ENCODE peak calls at places on chromosomes 5 and 9, in nine cellular contexts. V, L, R, S, N, D, C, A and Q are unnamed samples.

GRCh38 chr5:172769598-172770373 is 1.2 kb downstream of the DUSP1 start:
- DNase-seq in V (no peak), L (no peak), R (peak; percentile 59), S (peak; percentile 51), N (no peak), D (no peak), C (peak; percentile 40), A (peak; percentile 84), Q (peak; percentile 27)

GRCh38 chr9:137436761-137437600 is 4.2 kb downstream of the ENTPD8 start:
- DNase-seq in V (no peak), L (no peak), R (no peak), S (no peak), N (peak; percentile 82), D (no peak), C (no peak), A (no peak), Q (peak; percentile 7)

GRCh38 chr9:123361086-123361730 is 5.2 kb downstream of the CRB2 start:
- DNase-seq in V (no peak), L (no peak), R (no peak), S (no peak), N (peak; percentile 50), D (no peak), C (no peak), A (no peak), Q (no peak)

GRCh38 chr9:99118782-99119466 is 14.0 kb downstream of the TGFBR1 start:
- DNase-seq in V (no peak), L (no peak), R (no peak), S (no peak), N (no peak), D (no peak), C (no peak), A (no peak), Q (no peak)

GRCh38 chr9:137788561-137789294 is 88.9 kb upstream of the CACNA1B start:
- DNase-seq in V (no peak), L (no peak), R (no peak), S (no peak), N (no peak), D (peak; percentile 53), C (no peak), A (peak; percentile 50), Q (no peak)

GRCh38 chr5:174413520-174414314 is 310.7 kb upstream of the MSX2 start:
- DNase-seq in V (no peak), L (no peak), R (no peak), S (peak; percentile 84), N (no peak), D (no peak), C (peak; percentile 18), A (no peak), Q (no peak)

GRCh38 chr9:79390077-79390673 is 181.6 kb upstream of the TLE4 start:
- DNase-seq in V (no peak), L (no peak), R (no peak), S (peak; percentile 92), N (no peak), D (no peak), C (no peak), A (no peak), Q (no peak)

GRCh38 chr9:3912817-3913216 is 387.0 kb upstream of the RFX3 start:
- DNase-seq in V (no peak), L (peak; percentile 47), R (no peak), S (peak; percentile 23), N (no peak), D (no peak), C (no peak), A (no peak), Q (no peak)

GRCh38 chr5:74945561-74946165 is 79.5 kb upstream of the FAM169A start:
- DNase-seq in V (no peak), L (no peak), R (no peak), S (no peak), N (no peak), D (no peak), C (no peak), A (no peak), Q (no peak)

GRCh38 chr5:96427823-96428222 is 5.2 kb downstream of the PCSK1 start:
- DNase-seq in V (no peak), L (no peak), R (no peak), S (peak; percentile 15), N (no peak), D (no peak), C (no peak), A (no peak), Q (no peak)

GRCh38 chr9:17578911-17579793 is at the start of gene SH3GL2:
- DNase-seq in V (no peak), L (peak; percentile 59), R (peak; percentile 28), S (peak; percentile 4), N (peak; percentile 76), D (peak; percentile 94), C (no peak), A (no peak), Q (no peak)

GRCh38 chr5:133977161-133977787 is 8.8 kb upstream of the C5orf15 start:
- DNase-seq in V (no peak), L (no peak), R (no peak), S (peak; percentile 39), N (no peak), D (no peak), C (no peak), A (no peak), Q (no peak)

GRCh38 chr5:103037673-103038455 is 82.1 kb downstream of the GIN1 start:
- DNase-seq in V (no peak), L (no peak), R (no peak), S (peak; percentile 8), N (no peak), D (no peak), C (no peak), A (no peak), Q (no peak)

GRCh38 chr5:112143684-112144083 is 275.4 kb downstream of the EPB41L4A start:
- DNase-seq in V (no peak), L (no peak), R (no peak), S (no peak), N (no peak), D (no peak), C (no peak), A (no peak), Q (no peak)

GRCh38 chr9:76985581-76985980 is 33.9 kb upstream of the FOXB2 start:
- DNase-seq in V (no peak), L (no peak), R (no peak), S (no peak), N (no peak), D (no peak), C (no peak), A (no peak), Q (no peak)

GRCh38 chr9:37290881-37291485 is 131.5 kb upstream of the GRHPR start:
- DNase-seq in V (no peak), L (no peak), R (no peak), S (peak; percentile 88), N (no peak), D (no peak), C (no peak), A (no peak), Q (no peak)

GRCh38 chr9:16022228-16022627 is 469.4 kb downstream of the CCDC171 start:
- DNase-seq in V (no peak), L (no peak), R (no peak), S (no peak), N (no peak), D (no peak), C (no peak), A (no peak), Q (no peak)

DNA sequence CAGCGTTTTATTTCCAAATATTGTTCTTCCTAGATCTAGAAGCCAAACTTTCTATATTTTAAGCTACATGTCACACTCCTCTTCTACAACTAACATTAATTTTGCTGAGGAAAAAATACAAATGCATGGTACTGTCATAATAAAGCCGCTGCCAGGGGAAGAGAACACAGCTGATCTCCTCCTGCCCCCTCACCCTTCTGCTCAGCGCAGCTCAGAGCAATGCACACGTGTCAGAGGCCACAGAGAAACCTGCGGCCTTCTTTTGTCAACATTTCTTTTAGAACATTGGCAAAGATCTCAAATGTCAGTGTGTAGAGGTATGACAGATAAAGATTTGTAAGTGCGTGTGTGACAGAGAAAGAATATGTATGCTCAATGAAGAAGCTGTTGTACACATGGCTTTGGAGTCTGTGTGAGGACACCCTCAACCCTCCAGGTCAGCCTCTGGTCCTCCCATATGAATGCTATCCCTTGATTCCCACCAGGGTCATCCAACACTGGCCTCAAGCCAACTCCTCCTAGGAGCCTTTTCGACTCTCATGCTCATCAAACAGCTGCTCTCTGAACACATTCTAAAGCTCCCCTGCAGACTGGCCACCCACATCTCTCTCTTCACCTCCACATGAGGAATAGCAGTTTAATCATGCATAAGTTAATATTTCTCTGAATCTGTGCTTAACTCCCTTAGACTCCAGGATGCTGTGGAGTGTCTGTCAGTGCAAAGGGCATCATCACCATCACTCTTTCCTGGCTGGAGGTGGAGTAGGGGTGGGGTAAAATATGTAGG is 40.9 kb downstream of the TAS2R1 start:
- DNase-seq in V (no peak), L (no peak), R (no peak), S (no peak), N (no peak), D (no peak), C (no peak), A (no peak), Q (no peak)
- H3K9me3 ChIP-seq in V (no peaks in the 10 kb centered on the region), L (no peaks in the 10 kb centered on the region), R (no peaks in the 10 kb centered on the region), S (no peaks in the 10 kb centered on the region), N (no peaks in the 10 kb centered on the region), D (no peaks in the 10 kb centered on the region), C (no peaks in the 10 kb centered on the region), A (no peaks in the 10 kb centered on the region), Q (no peaks in the 10 kb centered on the region)

DNA sequence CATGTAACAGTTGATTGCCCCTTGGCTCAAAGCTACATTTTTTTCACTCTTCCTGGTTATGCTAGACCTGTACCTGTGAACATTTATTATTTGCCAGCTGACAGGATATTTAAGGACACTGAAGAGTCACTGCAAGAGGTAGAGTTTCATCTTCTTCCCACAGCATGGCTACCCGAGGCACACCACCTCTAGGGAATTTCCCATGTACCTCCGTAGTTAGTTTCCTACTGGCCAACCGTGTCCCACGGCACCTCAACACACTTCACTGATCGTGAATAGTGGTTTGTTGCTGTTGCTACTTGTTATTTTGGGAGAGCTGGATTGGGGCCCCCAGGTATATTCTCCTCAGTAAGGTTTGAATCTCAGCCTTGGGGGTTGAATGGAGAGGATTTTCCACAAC is 648.6 kb downstream of the SEMA5A start:
- DNase-seq in V (no peak), L (no peak), R (no peak), S (no peak), N (no peak), D (no peak), C (no peak), A (no peak), Q (no peak)
- H3K9me3 ChIP-seq in V (no peaks in the 10 kb centered on the region), L (no peaks in the 10 kb centered on the region), R (no peaks in the 10 kb centered on the region), S (no peaks in the 10 kb centered on the region), N (no peaks in the 10 kb centered on the region), D (no peaks in the 10 kb centered on the region), C (no peaks in the 10 kb centered on the region), A (no peaks in the 10 kb centered on the region), Q (no peaks in the 10 kb centered on the region)

DNA sequence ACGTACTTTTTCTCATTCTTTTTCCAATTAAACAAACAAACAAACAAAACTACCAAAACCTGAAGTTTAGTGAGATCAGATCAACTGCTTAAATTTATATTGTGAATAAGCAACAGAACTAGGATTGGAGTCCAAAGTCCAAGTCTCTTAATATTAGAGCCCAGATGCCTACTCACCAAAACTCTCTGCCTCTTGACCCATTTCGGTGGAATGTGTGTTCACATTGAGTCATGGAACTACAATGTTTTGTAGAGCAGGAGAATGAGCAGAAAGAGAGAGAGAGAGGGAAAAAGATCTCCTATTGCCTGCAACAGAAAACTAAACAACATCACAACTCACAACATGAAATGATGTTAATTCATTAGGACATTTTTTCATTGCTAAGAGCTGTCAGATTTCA is 751.1 kb downstream of the TLR4 start:
- DNase-seq in V (no peak), L (no peak), R (no peak), S (no peak), N (no peak), D (no peak), C (no peak), A (no peak), Q (no peak)
- H3K9me3 ChIP-seq in V (no peaks in the 10 kb centered on the region), L (no peaks in the 10 kb centered on the region), R (no peaks in the 10 kb centered on the region), S (peaks cover 5% of the 10 kb centered on the region), N (no peaks in the 10 kb centered on the region), D (no peaks in the 10 kb centered on the region), C (no peaks in the 10 kb centered on the region), A (no peaks in the 10 kb centered on the region), Q (no peaks in the 10 kb centered on the region)

GRCh38 chr5:178965465-178966055 is 24.6 kb downstream of the ZNF454 start:
- DNase-seq in V (no peak), L (no peak), R (no peak), S (no peak), N (no peak), D (no peak), C (no peak), A (no peak), Q (no peak)
- H3K9me3 ChIP-seq in V (peaks cover 56% of the 10 kb centered on the region), L (peaks cover 56% of the 10 kb centered on the region), R (peaks cover 23% of the 10 kb centered on the region), S (peaks cover 53% of the 10 kb centered on the region), N (peaks cover 5% of the 10 kb centered on the region), D (peaks cover 81% of the 10 kb centered on the region), C (peaks cover 9% of the 10 kb centered on the region), A (peaks cover 81% of the 10 kb centered on the region), Q (peaks cover 27% of the 10 kb centered on the region)